ENCODE peak calls at places on chromosomes 2 and 18, in six cellular contexts. One of them, this sample, is unnamed.

GRCh38 chr2:115162454-115163293 is 720.2 kb downstream of the DPP10 start:
- DNase-seq in heart left ventricle: no peak
- DNase-seq in A549: no peak
- DNase-seq in GM12878: no peak
- DNase-seq in upper lobe of right lung: peak; percentile 58
- DNase-seq in OCI-LY7: no peak
- DNase-seq in this sample: no peak

GRCh38 chr2:11411768-11412448 is 54.1 kb downstream of the E2F6 start:
- DNase-seq in heart left ventricle: no peak
- DNase-seq in upper lobe of right lung: no peak
- DNase-seq in OCI-LY7: peak; percentile 39
- DNase-seq in A549: no peak
- DNase-seq in GM12878: no peak
- DNase-seq in this sample: peak; percentile 31

GRCh38 chr2:41716497-41716896 is 331.3 kb upstream of the PKDCC start:
- DNase-seq in A549: no peak
- DNase-seq in GM12878: no peak
- DNase-seq in heart left ventricle: no peak
- DNase-seq in OCI-LY7: no peak
- DNase-seq in upper lobe of right lung: no peak
- DNase-seq in this sample: no peak

GRCh38 chr2:31660812-31661335 is 80.1 kb upstream of the SRD5A2 start:
- DNase-seq in OCI-LY7: no peak
- DNase-seq in GM12878: no peak
- DNase-seq in upper lobe of right lung: no peak
- DNase-seq in A549: no peak
- DNase-seq in heart left ventricle: no peak
- DNase-seq in this sample: no peak

GRCh38 chr2:241148239-241148638 is 1.0 kb downstream of the PASK start:
- DNase-seq in OCI-LY7: peak; percentile 46
- DNase-seq in upper lobe of right lung: no peak
- DNase-seq in GM12878: no peak
- DNase-seq in A549: no peak
- DNase-seq in heart left ventricle: no peak
- DNase-seq in this sample: no peak

GRCh38 chr18:35477497-35477896 is 20.3 kb downstream of the INO80C start:
- DNase-seq in upper lobe of right lung: no peak
- DNase-seq in heart left ventricle: no peak
- DNase-seq in GM12878: no peak
- DNase-seq in A549: no peak
- DNase-seq in OCI-LY7: no peak
- DNase-seq in this sample: no peak

GRCh38 chr2:231613655-231614558 is 21.2 kb downstream of the TEX44 start:
- DNase-seq in heart left ventricle: peak; percentile 96
- DNase-seq in OCI-LY7: peak; percentile 99
- DNase-seq in upper lobe of right lung: peak; percentile 90
- DNase-seq in A549: peak; percentile 72
- DNase-seq in GM12878: peak; percentile 93
- DNase-seq in this sample: peak; percentile 80

GRCh38 chr18:32048507-32049091 is 30.0 kb downstream of the RNF125 start:
- DNase-seq in GM12878: peak; percentile 24
- DNase-seq in A549: no peak
- DNase-seq in OCI-LY7: peak; percentile 14
- DNase-seq in heart left ventricle: peak; percentile 58
- DNase-seq in upper lobe of right lung: no peak
- DNase-seq in this sample: peak; percentile 29

GRCh38 chr18:10661333-10661732 is 135.5 kb downstream of the NAPG start:
- DNase-seq in A549: no peak
- DNase-seq in GM12878: no peak
- DNase-seq in OCI-LY7: no peak
- DNase-seq in heart left ventricle: no peak
- DNase-seq in upper lobe of right lung: no peak
- DNase-seq in this sample: no peak

GRCh38 chr2:157789933-157790511 is 86.1 kb downstream of the ACVR1 start:
- DNase-seq in GM12878: no peak
- DNase-seq in upper lobe of right lung: no peak
- DNase-seq in heart left ventricle: peak; percentile 84
- DNase-seq in A549: no peak
- DNase-seq in OCI-LY7: no peak
- DNase-seq in this sample: peak; percentile 76

GRCh38 chr2:108377815-108378630 is at the start of gene SULT1C4:
- DNase-seq in A549: no peak
- DNase-seq in OCI-LY7: no peak
- DNase-seq in heart left ventricle: peak; percentile 69
- DNase-seq in GM12878: no peak
- DNase-seq in upper lobe of right lung: no peak
- DNase-seq in this sample: peak; percentile 53
- TF ChIP-seq CTCF in A549: no peak
- TF ChIP-seq CTCF in OCI-LY7: no peak
- TF ChIP-seq CTCF in heart left ventricle: no peak
- TF ChIP-seq CTCF in GM12878: no peak
- TF ChIP-seq CTCF in upper lobe of right lung: no peak
- TF ChIP-seq CTCF in this sample: no peak

GRCh38 chr18:46866524-46866923 is 50.8 kb downstream of the PIAS2 start:
- DNase-seq in OCI-LY7: no peak
- DNase-seq in upper lobe of right lung: no peak
- DNase-seq in A549: no peak
- DNase-seq in GM12878: no peak
- DNase-seq in heart left ventricle: no peak
- DNase-seq in this sample: no peak
- H3K9me3 ChIP-seq in OCI-LY7: no peaks in the 10 kb centered on the region
- H3K9me3 ChIP-seq in upper lobe of right lung: peaks cover 10% of the 10 kb centered on the region
- H3K9me3 ChIP-seq in A549: no peaks in the 10 kb centered on the region
- H3K9me3 ChIP-seq in GM12878: peaks cover 7% of the 10 kb centered on the region
- H3K9me3 ChIP-seq in heart left ventricle: no peaks in the 10 kb centered on the region
- H3K9me3 ChIP-seq in this sample: no peaks in the 10 kb centered on the region

DNA sequence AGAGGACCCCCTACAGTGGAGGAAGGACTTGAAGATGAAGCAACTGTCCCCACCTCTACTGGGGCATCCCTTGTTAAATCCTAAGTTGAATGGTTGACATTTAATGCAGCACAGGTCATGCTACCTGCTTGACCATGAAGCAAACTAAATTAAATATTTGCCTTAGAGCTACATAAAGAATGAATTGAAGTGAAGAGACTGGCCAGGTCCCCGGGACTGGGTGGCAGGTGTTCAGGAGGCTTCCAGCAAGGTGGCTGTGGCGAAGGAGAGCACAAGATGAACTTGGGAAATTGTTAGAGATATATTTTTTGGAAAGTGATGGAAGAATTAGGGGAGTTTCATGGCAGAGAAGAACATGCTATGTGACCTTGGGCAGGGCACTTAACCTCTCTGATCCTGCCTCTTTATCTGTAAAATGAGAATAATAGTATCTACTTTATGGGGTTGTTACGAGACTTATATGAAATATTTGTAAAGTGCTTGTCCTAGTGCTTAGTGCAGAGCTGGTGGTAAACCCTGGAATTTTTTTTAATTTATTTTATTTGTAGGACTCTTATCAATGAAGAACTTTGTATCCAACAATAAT is 37.3 kb downstream of the EFR3B start:
- DNase-seq in GM12878: no peak
- DNase-seq in A549: peak; percentile 29
- DNase-seq in heart left ventricle: no peak
- DNase-seq in OCI-LY7: no peak
- DNase-seq in upper lobe of right lung: no peak
- DNase-seq in this sample: no peak
- H3K4me3 ChIP-seq in GM12878: no peak overlapping the region
- H3K4me3 ChIP-seq in A549: no peak overlapping the region
- H3K4me3 ChIP-seq in heart left ventricle: no peak overlapping the region
- H3K4me3 ChIP-seq in OCI-LY7: no peak overlapping the region
- H3K4me3 ChIP-seq in upper lobe of right lung: no peak overlapping the region
- H3K4me3 ChIP-seq in this sample: no peak overlapping the region

GRCh38 chr2:18346364-18346763 is 214.1 kb downstream of the RDH14 start:
- DNase-seq in A549: no peak
- DNase-seq in OCI-LY7: no peak
- DNase-seq in upper lobe of right lung: no peak
- DNase-seq in GM12878: no peak
- DNase-seq in heart left ventricle: peak; percentile 49
- DNase-seq in this sample: no peak
- TF ChIP-seq CTCF in A549: no peak
- TF ChIP-seq CTCF in OCI-LY7: no peak
- TF ChIP-seq CTCF in upper lobe of right lung: no peak
- TF ChIP-seq CTCF in GM12878: no peak
- TF ChIP-seq CTCF in heart left ventricle: no peak
- TF ChIP-seq CTCF in this sample: no peak

DNA sequence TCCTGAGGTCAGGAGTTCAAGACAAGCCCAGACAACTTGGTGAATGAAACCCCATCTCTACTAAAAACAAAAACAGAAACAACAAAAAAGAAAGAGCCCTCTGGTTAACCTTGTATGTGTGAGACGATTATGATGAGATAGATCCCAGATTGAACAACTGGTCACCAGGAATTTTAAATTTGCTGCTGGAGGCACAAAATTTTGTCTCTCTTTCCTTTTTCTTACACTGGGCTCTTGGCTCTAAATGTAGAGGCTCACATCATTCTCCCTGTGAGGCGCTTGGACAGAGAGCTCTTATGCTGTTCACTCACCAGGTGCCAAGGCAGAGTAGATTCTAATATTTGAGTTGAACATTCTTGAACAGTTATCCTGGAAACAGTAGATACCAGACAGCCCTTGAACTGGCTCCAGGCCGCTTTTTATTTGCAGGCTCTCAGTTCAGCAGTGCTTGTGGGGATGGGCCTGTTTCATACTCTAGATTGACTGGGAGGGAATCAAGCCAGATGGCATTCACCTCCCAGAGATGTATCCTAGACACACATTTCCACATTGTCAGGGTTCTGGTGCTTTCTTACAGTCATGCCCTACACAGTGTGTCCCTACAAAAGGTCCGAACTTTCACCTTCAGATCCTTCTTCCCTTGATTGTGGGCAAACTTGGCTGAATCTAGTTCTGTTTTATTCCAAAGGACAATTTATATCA is 1159.6 kb downstream of the RPIA start:
- DNase-seq in heart left ventricle: no peak
- DNase-seq in A549: no peak
- DNase-seq in OCI-LY7: no peak
- DNase-seq in upper lobe of right lung: no peak
- DNase-seq in GM12878: no peak
- DNase-seq in this sample: no peak
- H3K9me3 ChIP-seq in heart left ventricle: no peaks in the 10 kb centered on the region
- H3K9me3 ChIP-seq in A549: no peaks in the 10 kb centered on the region
- H3K9me3 ChIP-seq in OCI-LY7: no peaks in the 10 kb centered on the region
- H3K9me3 ChIP-seq in upper lobe of right lung: no peaks in the 10 kb centered on the region
- H3K9me3 ChIP-seq in GM12878: no peaks in the 10 kb centered on the region
- H3K9me3 ChIP-seq in this sample: no peaks in the 10 kb centered on the region

DNA sequence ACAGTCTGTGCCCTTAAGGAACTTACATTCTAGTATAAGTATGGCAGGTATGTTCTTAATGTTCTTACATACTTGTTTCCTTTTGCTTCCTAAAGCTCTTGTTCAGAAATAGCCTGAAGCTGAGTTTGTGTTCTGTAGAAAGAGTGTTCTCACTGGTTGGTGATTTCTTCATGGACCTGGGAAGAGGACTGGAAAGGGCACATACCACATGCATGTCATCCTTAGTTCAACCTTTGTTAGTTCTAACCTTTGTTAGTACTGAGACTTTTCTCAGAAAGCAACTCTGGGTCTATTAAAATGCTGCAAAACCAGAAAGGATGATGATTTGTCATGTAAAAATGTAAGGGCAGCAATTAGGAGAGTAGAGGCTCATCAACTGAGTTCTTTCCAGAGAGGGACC is 2.5 kb upstream of the FAP start:
- DNase-seq in upper lobe of right lung: no peak
- DNase-seq in GM12878: no peak
- DNase-seq in heart left ventricle: no peak
- DNase-seq in OCI-LY7: no peak
- DNase-seq in A549: no peak
- DNase-seq in this sample: no peak
- H3K4me3 ChIP-seq in upper lobe of right lung: no peak overlapping the region
- H3K4me3 ChIP-seq in GM12878: no peak overlapping the region
- H3K4me3 ChIP-seq in heart left ventricle: no peak overlapping the region
- H3K4me3 ChIP-seq in OCI-LY7: no peak overlapping the region
- H3K4me3 ChIP-seq in A549: no peak overlapping the region
- H3K4me3 ChIP-seq in this sample: no peak overlapping the region

GRCh38 chr2:113407446-113408099 is 29.9 kb upstream of the ZNG1B start:
- DNase-seq in heart left ventricle: no peak
- DNase-seq in GM12878: no peak
- DNase-seq in A549: peak; percentile 32
- DNase-seq in upper lobe of right lung: no peak
- DNase-seq in OCI-LY7: peak; percentile 39
- DNase-seq in this sample: no peak

DNA sequence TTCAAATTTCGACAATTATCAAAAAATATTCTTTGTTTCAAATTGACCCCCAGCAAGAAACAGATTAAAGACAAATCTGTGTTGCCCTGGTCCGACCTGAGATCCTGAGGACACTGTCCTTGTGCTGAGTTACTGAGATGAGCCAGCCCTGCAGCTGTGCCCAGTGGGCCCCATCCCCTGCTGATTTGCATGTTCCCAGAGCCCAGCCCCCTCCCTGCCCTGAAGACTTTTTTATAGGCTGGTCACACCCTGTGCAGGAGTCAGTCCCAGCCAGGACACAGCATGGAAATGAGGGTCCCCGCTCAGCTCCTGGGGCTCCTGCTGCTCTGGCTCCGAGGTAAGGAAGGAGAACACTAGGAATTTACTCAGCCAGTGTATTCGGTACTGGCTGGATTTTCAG is 31.4 kb upstream of the ZNG1B start:
- DNase-seq in GM12878: no peak
- DNase-seq in OCI-LY7: peak; percentile 72
- DNase-seq in heart left ventricle: no peak
- DNase-seq in upper lobe of right lung: no peak
- DNase-seq in A549: no peak
- DNase-seq in this sample: no peak
- TF ChIP-seq CTCF in GM12878: no peak
- TF ChIP-seq CTCF in OCI-LY7: no peak
- TF ChIP-seq CTCF in heart left ventricle: no peak
- TF ChIP-seq CTCF in upper lobe of right lung: no peak
- TF ChIP-seq CTCF in A549: no peak
- TF ChIP-seq CTCF in this sample: no peak

GRCh38 chr2:44929680-44930273 is 11.7 kb upstream of the SIX3 start:
- DNase-seq in heart left ventricle: no peak
- DNase-seq in GM12878: no peak
- DNase-seq in upper lobe of right lung: no peak
- DNase-seq in OCI-LY7: no peak
- DNase-seq in A549: no peak
- DNase-seq in this sample: no peak
- H3K9me3 ChIP-seq in heart left ventricle: no peaks in the 10 kb centered on the region
- H3K9me3 ChIP-seq in GM12878: no peaks in the 10 kb centered on the region
- H3K9me3 ChIP-seq in upper lobe of right lung: no peaks in the 10 kb centered on the region
- H3K9me3 ChIP-seq in OCI-LY7: no peaks in the 10 kb centered on the region
- H3K9me3 ChIP-seq in A549: no peaks in the 10 kb centered on the region
- H3K9me3 ChIP-seq in this sample: no peaks in the 10 kb centered on the region

This sample was measured in pancreas.